ENCODE peak calls at places on chromosomes 3 and 15, in eight cellular contexts. E, N, D, G, F, J, A and I are unnamed samples.

GRCh38 chr3:165503346-165503745 is 307.2 kb upstream of the SLITRK3 start:
- DNase-seq in E (no peak), N (no peak), D (no peak), G (no peak), F (no peak), J (no peak), A (no peak), I (no peak)

GRCh38 chr3:176906046-176906905 is 291.0 kb downstream of the TBL1XR1 start:
- DNase-seq in E (no peak), N (no peak), D (peak), G (no peak), F (no peak), J (no peak), A (no peak), I (no peak)

GRCh38 chr3:177930771-177931170 is 605.5 kb upstream of the KCNMB2 start:
- DNase-seq in E (no peak), N (no peak), D (no peak), G (no peak), F (no peak), J (no peak), A (no peak), I (no peak)

GRCh38 chr3:128427175-128427857 is 39.4 kb downstream of the DNAJB8 start:
- DNase-seq in E (no peak), N (no peak), D (no peak), G (no peak), F (no peak), J (no peak), A (no peak), I (no peak)

GRCh38 chr3:98521897-98522537 is 685 bp downstream of the CLDND1 start:
- DNase-seq in E (no peak), N (peak), D (peak), G (peak), F (peak), J (peak), A (peak), I (no peak)

GRCh38 chr15:72554471-72555425 is 80.6 kb downstream of the ARIH1 start:
- DNase-seq in E (no peak), N (no peak), D (peak), G (no peak), F (no peak), J (no peak), A (no peak), I (no peak)

GRCh38 chr15:95041297-95041696 is 809.9 kb downstream of the MCTP2 start:
- DNase-seq in E (no peak), N (no peak), D (no peak), G (no peak), F (no peak), J (no peak), A (no peak), I (no peak)

GRCh38 chr15:96345560-96346389 is 15.3 kb downstream of the NR2F2 start:
- DNase-seq in E (peak), N (no peak), D (peak), G (peak), F (no peak), J (no peak), A (no peak), I (no peak)

GRCh38 chr15:39427705-39428104 is 153.2 kb upstream of the THBS1 start:
- DNase-seq in E (no peak), N (no peak), D (no peak), G (no peak), F (no peak), J (no peak), A (no peak), I (no peak)

GRCh38 chr3:126039870-126040269 is 44.1 kb downstream of the SLC41A3 start:
- DNase-seq in E (no peak), N (no peak), D (no peak), G (no peak), F (no peak), J (no peak), A (no peak), I (no peak)

GRCh38 chr15:65421360-65422215 is 1.2 kb downstream of the IGDCC4 start:
- DNase-seq in E (peak), N (no peak), D (no peak), G (peak), F (peak), J (peak), A (no peak), I (no peak)

GRCh38 chr3:120353463-120353862 is 4.3 kb upstream of the LRRC58 start:
- DNase-seq in E (no peak), N (no peak), D (no peak), G (no peak), F (no peak), J (no peak), A (no peak), I (no peak)

GRCh38 chr15:36645106-36645505 is 65.7 kb downstream of the CDIN1 start:
- DNase-seq in E (no peak), N (no peak), D (no peak), G (no peak), F (no peak), J (no peak), A (no peak), I (no peak)

DNA sequence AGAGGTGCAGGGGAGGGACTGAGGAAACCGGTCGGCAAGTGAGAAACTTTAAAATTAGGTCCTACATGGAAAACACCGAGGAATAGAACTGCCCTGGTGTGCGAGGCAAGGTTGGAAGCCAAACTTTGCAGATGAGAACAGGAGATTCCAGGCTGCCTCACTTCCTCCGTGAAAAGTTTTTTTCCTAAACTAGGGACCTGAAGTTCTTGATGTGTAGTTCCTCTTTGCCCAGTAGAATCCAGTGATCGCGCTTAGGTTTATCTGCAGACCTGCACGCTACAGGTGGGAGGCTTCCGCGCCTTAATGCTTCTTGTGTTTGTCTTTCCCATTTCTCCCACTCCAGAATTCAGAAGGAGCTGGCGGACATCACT is 5.3 kb downstream of the UBE2E1 start:
- DNase-seq in E (no peak), N (no peak), D (no peak), G (peak), F (no peak), J (peak), A (no peak), I (no peak)
- H3K27ac ChIP-seq in E (peak), N (no peak), D (peak), G (peak), F (no peak), J (peak), A (peak), I (peak)

GRCh38 chr15:75698399-75698747 is 14.3 kb downstream of the CSPG4 start:
- DNase-seq in E (no peak), N (no peak), D (no peak), G (no peak), F (no peak), J (no peak), A (no peak), I (no peak)
- H3K27ac ChIP-seq in E (no peak), N (no peak), D (no peak), G (no peak), F (no peak), J (peak), A (no peak), I (no peak)

DNA sequence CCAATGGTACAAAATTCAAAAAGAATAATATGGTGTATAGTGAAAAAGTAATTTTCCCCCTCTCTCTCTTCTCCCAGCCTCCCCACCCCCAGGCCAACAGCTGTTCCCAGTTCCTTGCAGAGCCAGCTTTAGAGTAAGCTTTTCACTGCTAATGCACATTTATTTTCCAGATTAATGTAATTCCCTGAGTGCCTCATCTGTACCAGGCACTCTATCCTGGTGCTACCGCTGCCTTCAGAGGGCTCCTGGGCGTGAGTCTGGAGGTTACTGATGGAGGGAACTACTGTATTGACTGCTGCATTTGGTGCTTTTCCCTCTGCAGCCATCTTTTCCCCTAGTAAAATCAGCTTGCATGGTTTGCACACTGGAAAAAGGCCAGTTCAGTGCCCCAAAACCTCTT is 8.6 kb upstream of the USP3 start:
- DNase-seq in E (no peak), N (no peak), D (no peak), G (no peak), F (no peak), J (no peak), A (no peak), I (no peak)
- H3K27ac ChIP-seq in E (no peak), N (no peak), D (no peak), G (no peak), F (no peak), J (no peak), A (no peak), I (peak)

GRCh38 chr3:100023150-100023549 is 91.2 kb downstream of the FILIP1L start:
- DNase-seq in E (no peak), N (no peak), D (no peak), G (no peak), F (no peak), J (no peak), A (no peak), I (no peak)

GRCh38 chr3:100023595-100023994 is 90.7 kb downstream of the FILIP1L start:
- DNase-seq in E (no peak), N (no peak), D (no peak), G (no peak), F (no peak), J (no peak), A (no peak), I (no peak)

GRCh38 chr3:100022506-100022905 is 91.8 kb downstream of the FILIP1L start:
- DNase-seq in E (no peak), N (no peak), D (no peak), G (no peak), F (no peak), J (no peak), A (no peak), I (no peak)

GRCh38 chr3:100018806-100019205 is 95.5 kb downstream of the FILIP1L start:
- DNase-seq in E (no peak), N (no peak), D (no peak), G (no peak), F (no peak), J (no peak), A (no peak), I (no peak)

GRCh38 chr3:100020876-100021644 is 93.2 kb downstream of the FILIP1L start:
- DNase-seq in E (no peak), N (no peak), D (no peak), G (no peak), F (no peak), J (no peak), A (no peak), I (no peak)
- H3K27ac ChIP-seq in E (no peak), N (no peak), D (no peak), G (no peak), F (no peak), J (peak), A (no peak), I (no peak)

DNA sequence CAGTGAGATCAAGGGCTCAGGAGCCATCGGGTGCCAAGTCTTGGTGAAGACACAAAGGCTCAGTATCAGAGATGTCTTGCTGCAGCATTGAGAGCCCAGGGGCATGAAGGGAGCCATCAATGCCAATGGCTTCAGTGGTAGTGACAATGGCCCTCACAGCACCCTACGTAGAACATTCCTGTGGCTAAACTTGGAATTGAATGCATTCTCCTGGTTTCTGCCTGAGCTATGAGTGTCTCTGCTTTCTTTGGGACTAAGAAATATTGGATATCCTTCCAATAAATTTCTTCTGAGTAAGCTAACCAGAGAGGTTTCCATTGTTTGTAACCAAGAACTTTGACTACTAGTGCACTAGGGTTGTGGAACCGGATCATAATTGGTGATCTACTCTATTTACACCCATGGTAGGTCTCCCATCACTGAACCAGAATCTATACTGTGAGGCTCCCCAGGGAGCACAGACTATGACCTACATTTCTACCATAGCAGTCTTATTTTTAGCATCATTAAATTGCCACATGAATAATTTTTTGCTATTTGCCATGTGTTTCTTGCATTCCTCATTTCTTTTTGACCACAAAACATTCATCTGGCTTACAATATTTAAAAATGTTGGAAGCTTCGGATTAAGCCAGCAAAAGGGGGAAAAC is 31.6 kb upstream of the PDZRN3 start:
- DNase-seq in E (no peak), N (no peak), D (peak), G (no peak), F (no peak), J (peak), A (no peak), I (no peak)
- H3K27ac ChIP-seq in E (no peak), N (no peak), D (no peak), G (no peak), F (no peak), J (peak), A (no peak), I (no peak)

GRCh38 chr15:24976932-24977331 is 22.1 kb downstream of the SNRPN start:
- DNase-seq in E (no peak), N (no peak), D (no peak), G (no peak), F (no peak), J (no peak), A (no peak), I (no peak)
- H3K27ac ChIP-seq in E (no peak), N (no peak), D (no peak), G (no peak), F (no peak), J (no peak), A (no peak), I (no peak)

GRCh38 chr15:75849167-75849566 is 5.9 kb downstream of the UBE2Q2 start:
- DNase-seq in E (no peak), N (no peak), D (no peak), G (no peak), F (no peak), J (no peak), A (no peak), I (no peak)

GRCh38 chr15:75843618-75844610 is 667 bp downstream of the UBE2Q2 start:
- DNase-seq in E (peak), N (peak), D (peak), G (peak), F (peak), J (peak), A (peak), I (peak)

GRCh38 chr15:75840659-75841058 is 2.6 kb upstream of the UBE2Q2 start:
- DNase-seq in E (no peak), N (no peak), D (peak), G (no peak), F (no peak), J (no peak), A (no peak), I (no peak)

GRCh38 chr15:75842722-75843617 is at the start of gene UBE2Q2:
- DNase-seq in E (peak), N (peak), D (peak), G (peak), F (peak), J (peak), A (peak), I (peak)

DNA sequence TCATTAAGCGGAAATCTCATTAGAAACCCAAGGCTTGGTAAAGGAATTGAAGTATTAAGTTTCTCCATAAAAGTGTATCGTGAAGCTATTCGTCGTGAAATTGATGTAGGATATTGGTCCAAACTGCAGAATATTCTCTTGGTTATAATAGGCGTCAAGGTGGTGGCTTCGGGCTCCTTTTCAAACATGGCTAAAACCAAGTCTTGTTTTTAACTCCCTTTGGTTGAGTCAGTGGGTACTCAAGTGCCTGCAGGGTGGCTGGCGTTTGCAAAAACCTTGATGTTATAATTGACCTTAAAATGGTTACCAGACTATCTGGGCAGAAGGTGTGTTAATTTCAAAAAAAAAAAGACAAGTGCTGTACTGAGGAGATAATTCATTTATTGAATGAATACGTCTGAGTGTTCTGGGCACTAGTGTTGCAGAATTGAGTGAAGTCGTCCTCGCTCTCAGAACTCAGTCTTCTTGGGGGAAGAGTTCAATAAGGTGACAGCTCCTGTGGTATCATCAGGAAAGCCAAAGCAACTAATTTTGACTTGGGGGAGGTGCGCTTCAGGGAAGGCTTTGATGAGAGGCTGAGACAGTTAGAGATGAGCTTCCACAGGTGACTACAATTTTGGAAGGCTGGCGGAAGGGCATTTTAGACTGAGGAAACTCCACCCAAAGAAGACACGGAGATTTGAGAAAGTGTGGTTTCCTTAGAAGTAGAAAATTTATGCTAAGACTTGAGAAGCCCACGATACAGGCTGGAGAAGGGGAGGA is 1.6 kb downstream of the UBE2Q2 start:
- DNase-seq in E (no peak), N (no peak), D (no peak), G (no peak), F (no peak), J (no peak), A (no peak), I (peak)
- H3K27ac ChIP-seq in E (no peak), N (no peak), D (no peak), G (no peak), F (no peak), J (peak), A (peak), I (peak)

DNA sequence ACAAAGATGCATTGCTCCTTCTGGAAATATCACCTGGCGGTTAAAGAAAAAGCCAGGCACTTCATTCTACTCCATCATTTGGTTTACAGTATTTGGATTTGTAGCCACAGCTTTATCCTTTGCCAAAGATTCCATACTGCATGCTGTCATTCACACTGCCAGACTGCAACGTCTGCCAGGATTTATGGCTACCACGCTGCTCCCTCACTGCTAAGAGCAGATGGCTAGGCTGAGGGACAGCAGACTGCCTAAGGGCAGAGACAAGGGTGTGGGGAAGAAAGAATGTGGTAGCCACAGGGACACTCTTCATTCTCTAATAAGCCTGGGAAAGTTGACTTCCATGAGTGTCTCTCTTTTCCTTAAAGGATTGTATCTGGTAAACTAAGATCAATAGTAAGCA is 1047.0 kb downstream of the TUSC7 start:
- DNase-seq in E (peak), N (no peak), D (no peak), G (peak), F (no peak), J (no peak), A (no peak), I (no peak)
- H3K27ac ChIP-seq in E (no peak), N (no peak), D (no peak), G (no peak), F (no peak), J (no peak), A (no peak), I (no peak)

DNA sequence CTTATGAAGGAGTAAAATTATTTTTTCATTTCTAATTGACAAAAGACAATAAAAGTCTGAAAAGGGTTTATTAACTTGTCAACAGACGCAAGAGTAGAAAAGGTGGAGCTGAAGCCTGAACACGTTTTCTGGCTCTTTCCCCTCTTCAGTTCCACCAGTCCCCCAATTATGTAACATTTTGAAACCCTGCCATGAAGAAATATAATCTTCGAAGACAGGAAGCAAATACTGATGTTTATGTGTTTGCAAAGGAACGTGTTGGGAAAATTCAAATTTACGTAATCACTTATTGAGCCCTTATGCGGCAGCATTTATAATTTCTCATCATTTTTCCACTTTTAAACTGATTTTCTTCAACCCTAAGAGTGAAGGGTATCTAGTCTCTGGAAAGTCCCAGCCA is 767 bp downstream of the AP3S2 start:
- DNase-seq in E (no peak), N (no peak), D (no peak), G (no peak), F (no peak), J (no peak), A (no peak), I (no peak)
- H3K27ac ChIP-seq in E (no peak), N (peak), D (peak), G (no peak), F (no peak), J (peak), A (peak), I (peak)

GRCh38 chr3:68162644-68163043 is 508.2 kb upstream of the SUCLG2 start:
- DNase-seq in E (no peak), N (no peak), D (no peak), G (no peak), F (no peak), J (no peak), A (no peak), I (no peak)

GRCh38 chr3:68163961-68164360 is 509.5 kb upstream of the SUCLG2 start:
- DNase-seq in E (no peak), N (no peak), D (no peak), G (no peak), F (no peak), J (no peak), A (no peak), I (no peak)

GRCh38 chr3:68163054-68163453 is 508.6 kb upstream of the SUCLG2 start:
- DNase-seq in E (no peak), N (no peak), D (no peak), G (no peak), F (no peak), J (no peak), A (no peak), I (no peak)
- H3K27ac ChIP-seq in E (no peak), N (no peak), D (no peak), G (no peak), F (no peak), J (no peak), A (no peak), I (no peak)